ENCODE peak calls at places on chromosomes 16 and 17, in five cellular contexts. One of them, this sample, is unnamed.

GRCh38 chr17:61449707-61450640 is 2.2 kb upstream of the TBX4 start:
- DNase-seq in stimulated activated CD8-positive, alpha-beta memory T cell treated with anti-CD3 and anti-CD28 coated beads, Interleukin-4, amount 100 ng/mL, for 1 hour: no peak
- DNase-seq in EL: no peak
- DNase-seq in T-helper 1 cell: no peak
- DNase-seq in activated naive CD4-positive, alpha-beta T cell: no peak
- DNase-seq in this sample: no peak

GRCh38 chr16:24839347-24839972 is 6.3 kb upstream of the SLC5A11 start:
- DNase-seq in T-helper 1 cell: no peak
- DNase-seq in stimulated activated CD8-positive, alpha-beta memory T cell treated with anti-CD3 and anti-CD28 coated beads, Interleukin-4, amount 100 ng/mL, for 1 hour: no peak
- DNase-seq in EL: no peak
- DNase-seq in activated naive CD4-positive, alpha-beta T cell: no peak
- DNase-seq in this sample: no peak

GRCh38 chr16:49809112-49809511 is 46.8 kb downstream of the ZNF423 start:
- DNase-seq in activated naive CD4-positive, alpha-beta T cell: no peak
- DNase-seq in stimulated activated CD8-positive, alpha-beta memory T cell treated with anti-CD3 and anti-CD28 coated beads, Interleukin-4, amount 100 ng/mL, for 1 hour: no peak
- DNase-seq in EL: no peak
- DNase-seq in T-helper 1 cell: no peak
- DNase-seq in this sample: no peak

GRCh38 chr16:10565167-10565566 is 15.2 kb downstream of the EMP2 start:
- DNase-seq in stimulated activated CD8-positive, alpha-beta memory T cell treated with anti-CD3 and anti-CD28 coated beads, Interleukin-4, amount 100 ng/mL, for 1 hour: no peak
- DNase-seq in activated naive CD4-positive, alpha-beta T cell: no peak
- DNase-seq in T-helper 1 cell: no peak
- DNase-seq in EL: no peak
- DNase-seq in this sample: no peak

GRCh38 chr16:27439273-27440018 is 37.5 kb downstream of the IL21R start:
- DNase-seq in T-helper 1 cell: no peak
- DNase-seq in activated naive CD4-positive, alpha-beta T cell: no peak
- DNase-seq in stimulated activated CD8-positive, alpha-beta memory T cell treated with anti-CD3 and anti-CD28 coated beads, Interleukin-4, amount 100 ng/mL, for 1 hour: no peak
- DNase-seq in EL: no peak
- DNase-seq in this sample: no peak

GRCh38 chr16:50683689-50684374 is 2.7 kb upstream of the SNX20 start:
- DNase-seq in T-helper 1 cell: no peak
- DNase-seq in activated naive CD4-positive, alpha-beta T cell: peak
- DNase-seq in EL: no peak
- DNase-seq in stimulated activated CD8-positive, alpha-beta memory T cell treated with anti-CD3 and anti-CD28 coated beads, Interleukin-4, amount 100 ng/mL, for 1 hour: no peak
- DNase-seq in this sample: no peak

GRCh38 chr16:83004868-83005652 is 378.3 kb downstream of the CDH13 start:
- DNase-seq in T-helper 1 cell: no peak
- DNase-seq in EL: no peak
- DNase-seq in stimulated activated CD8-positive, alpha-beta memory T cell treated with anti-CD3 and anti-CD28 coated beads, Interleukin-4, amount 100 ng/mL, for 1 hour: no peak
- DNase-seq in activated naive CD4-positive, alpha-beta T cell: no peak
- DNase-seq in this sample: peak

GRCh38 chr16:56830669-56831068 is 34.3 kb upstream of the SLC12A3 start:
- DNase-seq in activated naive CD4-positive, alpha-beta T cell: no peak
- DNase-seq in stimulated activated CD8-positive, alpha-beta memory T cell treated with anti-CD3 and anti-CD28 coated beads, Interleukin-4, amount 100 ng/mL, for 1 hour: no peak
- DNase-seq in EL: no peak
- DNase-seq in T-helper 1 cell: no peak
- DNase-seq in this sample: no peak

GRCh38 chr17:70891301-70891700 is 722.0 kb downstream of the KCNJ2 start:
- DNase-seq in T-helper 1 cell: no peak
- DNase-seq in activated naive CD4-positive, alpha-beta T cell: no peak
- DNase-seq in EL: no peak
- DNase-seq in stimulated activated CD8-positive, alpha-beta memory T cell treated with anti-CD3 and anti-CD28 coated beads, Interleukin-4, amount 100 ng/mL, for 1 hour: no peak
- DNase-seq in this sample: no peak

GRCh38 chr17:28982191-28982793 is 23.5 kb downstream of the SEZ6 start:
- DNase-seq in T-helper 1 cell: peak
- DNase-seq in EL: peak
- DNase-seq in stimulated activated CD8-positive, alpha-beta memory T cell treated with anti-CD3 and anti-CD28 coated beads, Interleukin-4, amount 100 ng/mL, for 1 hour: peak
- DNase-seq in activated naive CD4-positive, alpha-beta T cell: no peak
- DNase-seq in this sample: no peak

GRCh38 chr16:15518412-15519351 is 84.3 kb downstream of the BMERB1 start:
- DNase-seq in T-helper 1 cell: no peak
- DNase-seq in activated naive CD4-positive, alpha-beta T cell: no peak
- DNase-seq in stimulated activated CD8-positive, alpha-beta memory T cell treated with anti-CD3 and anti-CD28 coated beads, Interleukin-4, amount 100 ng/mL, for 1 hour: no peak
- DNase-seq in EL: peak
- DNase-seq in this sample: no peak

GRCh38 chr16:86042996-86043725 is 144.2 kb downstream of the IRF8 start:
- DNase-seq in EL: no peak
- DNase-seq in T-helper 1 cell: no peak
- DNase-seq in activated naive CD4-positive, alpha-beta T cell: no peak
- DNase-seq in stimulated activated CD8-positive, alpha-beta memory T cell treated with anti-CD3 and anti-CD28 coated beads, Interleukin-4, amount 100 ng/mL, for 1 hour: no peak
- DNase-seq in this sample: no peak

GRCh38 chr16:20853981-20854620 is 46.1 kb downstream of the DCUN1D3 start:
- DNase-seq in activated naive CD4-positive, alpha-beta T cell: no peak
- DNase-seq in T-helper 1 cell: no peak
- DNase-seq in EL: no peak
- DNase-seq in stimulated activated CD8-positive, alpha-beta memory T cell treated with anti-CD3 and anti-CD28 coated beads, Interleukin-4, amount 100 ng/mL, for 1 hour: no peak
- DNase-seq in this sample: no peak

GRCh38 chr16:51651061-51651466 is 500.0 kb upstream of the SALL1 start:
- DNase-seq in activated naive CD4-positive, alpha-beta T cell: no peak
- DNase-seq in stimulated activated CD8-positive, alpha-beta memory T cell treated with anti-CD3 and anti-CD28 coated beads, Interleukin-4, amount 100 ng/mL, for 1 hour: no peak
- DNase-seq in T-helper 1 cell: no peak
- DNase-seq in EL: no peak
- DNase-seq in this sample: no peak

GRCh38 chr16:1357906-1358566 is 6.3 kb downstream of the GNPTG start:
- DNase-seq in stimulated activated CD8-positive, alpha-beta memory T cell treated with anti-CD3 and anti-CD28 coated beads, Interleukin-4, amount 100 ng/mL, for 1 hour: no peak
- DNase-seq in EL: no peak
- DNase-seq in T-helper 1 cell: no peak
- DNase-seq in activated naive CD4-positive, alpha-beta T cell: no peak
- DNase-seq in this sample: no peak

GRCh38 chr17:79714746-79715145 is 16.0 kb upstream of the ENPP7 start:
- DNase-seq in stimulated activated CD8-positive, alpha-beta memory T cell treated with anti-CD3 and anti-CD28 coated beads, Interleukin-4, amount 100 ng/mL, for 1 hour: no peak
- DNase-seq in T-helper 1 cell: no peak
- DNase-seq in activated naive CD4-positive, alpha-beta T cell: no peak
- DNase-seq in EL: no peak
- DNase-seq in this sample: no peak

GRCh38 chr17:42345396-42346078 is 42.7 kb downstream of the STAT3 start:
- DNase-seq in T-helper 1 cell: no peak
- DNase-seq in activated naive CD4-positive, alpha-beta T cell: no peak
- DNase-seq in stimulated activated CD8-positive, alpha-beta memory T cell treated with anti-CD3 and anti-CD28 coated beads, Interleukin-4, amount 100 ng/mL, for 1 hour: no peak
- DNase-seq in EL: no peak
- DNase-seq in this sample: no peak

GRCh38 chr16:57007050-57007449 is 17.7 kb downstream of the NLRC5 start:
- DNase-seq in activated naive CD4-positive, alpha-beta T cell: no peak
- DNase-seq in EL: no peak
- DNase-seq in T-helper 1 cell: no peak
- DNase-seq in stimulated activated CD8-positive, alpha-beta memory T cell treated with anti-CD3 and anti-CD28 coated beads, Interleukin-4, amount 100 ng/mL, for 1 hour: no peak
- DNase-seq in this sample: no peak

GRCh38 chr17:6259899-6260298 is 175.0 kb downstream of the AIPL1 start:
- DNase-seq in stimulated activated CD8-positive, alpha-beta memory T cell treated with anti-CD3 and anti-CD28 coated beads, Interleukin-4, amount 100 ng/mL, for 1 hour: no peak
- DNase-seq in EL: no peak
- DNase-seq in activated naive CD4-positive, alpha-beta T cell: no peak
- DNase-seq in T-helper 1 cell: no peak
- DNase-seq in this sample: no peak

GRCh38 chr17:64240741-64241347 is 22.2 kb downstream of the TEX2 start:
- DNase-seq in stimulated activated CD8-positive, alpha-beta memory T cell treated with anti-CD3 and anti-CD28 coated beads, Interleukin-4, amount 100 ng/mL, for 1 hour: no peak
- DNase-seq in activated naive CD4-positive, alpha-beta T cell: no peak
- DNase-seq in T-helper 1 cell: no peak
- DNase-seq in EL: peak
- DNase-seq in this sample: no peak

GRCh38 chr16:79816081-79816497 is 215.6 kb upstream of the MAF start:
- DNase-seq in activated naive CD4-positive, alpha-beta T cell: no peak
- DNase-seq in T-helper 1 cell: no peak
- DNase-seq in stimulated activated CD8-positive, alpha-beta memory T cell treated with anti-CD3 and anti-CD28 coated beads, Interleukin-4, amount 100 ng/mL, for 1 hour: no peak
- DNase-seq in EL: no peak
- DNase-seq in this sample: no peak

GRCh38 chr16:2720719-2721633 is 952 bp upstream of the PRSS27 start:
- DNase-seq in activated naive CD4-positive, alpha-beta T cell: peak
- DNase-seq in EL: peak
- DNase-seq in T-helper 1 cell: peak
- DNase-seq in stimulated activated CD8-positive, alpha-beta memory T cell treated with anti-CD3 and anti-CD28 coated beads, Interleukin-4, amount 100 ng/mL, for 1 hour: peak
- DNase-seq in this sample: peak

GRCh38 chr16:1127971-1128715 is 24.8 kb upstream of the CACNA1H start:
- DNase-seq in T-helper 1 cell: no peak
- DNase-seq in stimulated activated CD8-positive, alpha-beta memory T cell treated with anti-CD3 and anti-CD28 coated beads, Interleukin-4, amount 100 ng/mL, for 1 hour: no peak
- DNase-seq in EL: no peak
- DNase-seq in activated naive CD4-positive, alpha-beta T cell: no peak
- DNase-seq in this sample: no peak